ENCODE peak calls at places on chromosome X, in four cellular contexts. B, D, K and V are unnamed samples. For H3K4me1, the result is how much of the 10 kb centered on the place peaks cover.

GRCh38 chrX:110216027-110216426 is 101.9 kb downstream of the AMMECR1 start:
- DNase-seq in B (no peak), K (no peak), D (no peak), V (no peak)

GRCh38 chrX:150256297-150256650 is 106.8 kb upstream of the MAMLD1 start:
- DNase-seq in K (no peak), B (no peak), D (no peak), V (no peak)

GRCh38 chrX:77953300-77953699 is 16.1 kb downstream of the PGAM4 start:
- DNase-seq in K (no peak), D (no peak), B (no peak), V (no peak)

GRCh38 chrX:48835524-48836329 is at the start of gene PCSK1N:
- DNase-seq in K (no peak), D (peak), B (peak), V (no peak)

GRCh38 chrX:41304178-41304577 is 29.8 kb upstream of the DDX3X start:
- DNase-seq in D (no peak), K (no peak), B (no peak), V (no peak)

GRCh38 chrX:115065304-115065703 is 47.9 kb upstream of the IL13RA2 start:
- DNase-seq in K (no peak), D (no peak), B (no peak), V (no peak)

GRCh38 chrX:152632445-152633097 is 5.1 kb upstream of the GABRQ start:
- DNase-seq in K (peak), B (peak), D (peak), V (peak)

GRCh38 chrX:41384041-41384705 is 50.2 kb downstream of the DDX3X start:
- DNase-seq in B (no peak), K (peak), D (peak), V (peak)

GRCh38 chrX:13647709-13648212 is 5.2 kb upstream of the TCEANC start:
- DNase-seq in K (peak), D (peak), B (no peak), V (no peak)

GRCh38 chrX:54747713-54748393 is 50.2 kb downstream of the ITIH6 start:
- DNase-seq in B (no peak), K (no peak), D (peak), V (no peak)

GRCh38 chrX:154486052-154486395 is 391 bp downstream of the UBL4A start:
- DNase-seq in K (peak), D (peak), B (no peak), V (peak)

GRCh38 chrX:107119281-107119680 is 659 bp upstream of the RBM41 start:
- DNase-seq in B (no peak), D (no peak), K (no peak), V (no peak)
- H3K4me3 ChIP-seq in B (no peak), D (no peak), K (peak), V (peak)

GRCh38 chrX:17495052-17495451 is 120.1 kb downstream of the NHS start:
- DNase-seq in K (no peak), B (no peak), D (no peak), V (no peak)
- H3K4me1 ChIP-seq in K (under half), B (under half), D (under half), V (under half)

DNA sequence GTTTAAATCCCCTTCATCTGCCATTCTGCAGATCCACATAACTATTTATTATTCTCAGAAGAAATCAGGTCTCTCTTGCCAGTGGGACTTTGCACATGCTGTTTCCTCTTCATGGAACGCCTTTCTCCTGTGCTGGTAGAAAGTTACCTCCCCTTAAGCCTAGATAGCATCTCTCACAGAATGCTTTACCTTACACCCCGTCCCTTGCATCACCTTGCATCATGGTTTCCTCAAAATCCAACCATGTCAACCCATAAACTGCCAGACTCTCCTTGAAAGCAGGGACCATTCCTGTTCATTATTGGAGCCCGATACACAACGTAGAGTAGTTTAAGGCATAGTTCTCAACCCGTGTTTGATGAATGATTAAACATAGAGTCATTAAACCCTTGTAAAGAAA is 396.2 kb upstream of the F9 start:
- DNase-seq in D (no peak), K (no peak), B (no peak), V (no peak)
- H3K4me3 ChIP-seq in D (no peak), K (no peak), B (no peak), V (no peak)

GRCh38 chrX:3006500-3006899 is at the start of gene ARSH:
- DNase-seq in D (no peak), K (no peak), B (no peak), V (no peak)
- H3K4me1 ChIP-seq in D (under half), K (under half), B (under half), V (under half)

DNA sequence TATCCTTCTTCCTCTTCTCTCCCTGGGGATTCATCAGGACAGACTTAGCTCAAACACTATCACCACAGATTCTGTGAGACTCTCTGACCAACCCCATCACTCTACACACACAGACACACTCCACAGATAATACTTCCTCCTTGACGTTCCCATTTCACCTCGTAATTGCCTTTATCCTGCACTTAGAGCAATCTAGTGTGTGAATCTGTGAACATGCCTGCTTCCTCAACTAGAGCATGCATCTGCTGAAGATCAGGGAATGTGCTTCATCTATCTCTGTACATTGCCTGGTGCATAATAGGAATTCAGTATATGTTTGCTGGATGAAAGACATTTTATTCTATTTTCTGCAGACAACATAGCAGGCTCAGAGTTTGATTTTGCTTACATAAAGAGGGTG is 25.1 kb upstream of the HS6ST2 start:
- DNase-seq in D (no peak), B (no peak), K (no peak), V (no peak)
- H3K4me3 ChIP-seq in D (no peak), B (no peak), K (no peak), V (no peak)

GRCh38 chrX:39818071-39818470 is 279.7 kb downstream of the BCOR start:
- DNase-seq in D (no peak), B (no peak), K (no peak), V (no peak)

GRCh38 chrX:39816871-39817731 is 280.7 kb downstream of the BCOR start:
- DNase-seq in D (peak), B (peak), K (no peak), V (peak)

GRCh38 chrX:39821011-39821708 is 276.6 kb downstream of the BCOR start:
- DNase-seq in D (no peak), B (peak), K (no peak), V (peak)

GRCh38 chrX:39819921-39820849 is 277.6 kb downstream of the BCOR start:
- DNase-seq in B (peak), D (no peak), K (no peak), V (no peak)

DNA sequence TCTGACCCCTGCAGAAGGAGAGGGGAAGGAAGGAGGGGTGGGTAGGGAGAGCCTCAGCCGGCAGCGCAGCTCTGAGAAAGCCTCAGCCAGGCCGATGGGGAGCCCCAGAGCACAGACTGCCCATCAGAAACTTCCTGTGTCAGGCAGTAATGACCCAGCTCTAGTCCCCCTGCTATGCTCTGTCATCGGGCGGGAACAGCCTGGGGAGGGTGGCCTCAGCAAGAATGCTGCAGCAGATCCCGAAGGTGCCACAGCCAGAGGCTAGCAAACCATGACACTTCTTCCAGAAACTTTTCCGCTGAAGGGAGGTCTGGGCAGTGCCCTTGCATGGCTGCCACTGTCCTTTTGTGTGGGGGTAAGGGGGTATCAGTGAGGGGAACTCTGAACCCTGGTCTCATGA is 279.0 kb downstream of the BCOR start:
- DNase-seq in B (no peak), D (no peak), K (no peak), V (no peak)
- H3K4me1 ChIP-seq in B (half or more), D (under half), K (under half), V (under half)

GRCh38 chrX:136205882-136206281 is 45.3 kb downstream of the MAP7D3 start:
- DNase-seq in K (no peak), B (peak), D (no peak), V (no peak)
- H3K4me3 ChIP-seq in K (no peak), B (no peak), D (no peak), V (peak)